ENCODE peak calls at places on chromosomes 6 and 20, in ten cellular contexts. R, E, U, O, G, Y, A, H, B and Z are unnamed samples.

GRCh38 chr20:62704341-62704948 is 4.2 kb upstream of the NTSR1 start:
- DNase-seq in R (peak; percentile 86), E (peak; percentile 83), U (no peak), O (peak; percentile 96), G (peak; percentile 84), Y (no peak), A (peak; percentile 89), H (no peak), B (no peak), Z (peak; percentile 73)

GRCh38 chr20:14521436-14521835 is 184.0 kb upstream of the FLRT3 start:
- DNase-seq in R (no peak), E (no peak), U (no peak), O (no peak), G (no peak), Y (no peak), A (no peak), H (no peak), B (no peak), Z (no peak)

GRCh38 chr6:154164397-154164796 is 125.4 kb downstream of the OPRM1 start:
- DNase-seq in R (peak; percentile 85), E (peak; percentile 84), U (peak; percentile 43), O (peak; percentile 60), G (no peak), Y (no peak), A (peak; percentile 15), H (no peak), B (no peak), Z (no peak)

GRCh38 chr20:38926142-38926933 is at the start of gene FAM83D:
- DNase-seq in R (peak; percentile 93), E (peak; percentile 81), U (peak; percentile 95), O (peak; percentile 98), G (peak; percentile 94), Y (peak; percentile 98), A (peak; percentile 93), H (peak; percentile 92), B (peak; percentile 88), Z (peak; percentile 99)

GRCh38 chr6:17493286-17493685 is 99.9 kb downstream of the CAP2 start:
- DNase-seq in R (peak; percentile 89), E (no peak), U (no peak), O (peak; percentile 40), G (no peak), Y (no peak), A (no peak), H (no peak), B (no peak), Z (peak; percentile 52)

GRCh38 chr6:101284131-101284530 is 109.4 kb upstream of the GRIK2 start:
- DNase-seq in R (no peak), E (no peak), U (no peak), O (no peak), G (no peak), Y (no peak), A (no peak), H (no peak), B (no peak), Z (no peak)

GRCh38 chr20:59453634-59454241 is 150.6 kb upstream of the PHACTR3 start:
- DNase-seq in R (no peak), E (no peak), U (no peak), O (no peak), G (no peak), Y (no peak), A (peak; percentile 31), H (no peak), B (no peak), Z (no peak)

GRCh38 chr6:12748815-12749521 is 32.4 kb downstream of the PHACTR1 start:
- DNase-seq in R (peak; percentile 8), E (no peak), U (no peak), O (no peak), G (no peak), Y (peak; percentile 83), A (no peak), H (no peak), B (no peak), Z (no peak)

GRCh38 chr6:35911871-35912653 is 8.8 kb downstream of the SRPK1 start:
- DNase-seq in R (peak; percentile 44), E (no peak), U (no peak), O (no peak), G (no peak), Y (no peak), A (no peak), H (no peak), B (no peak), Z (no peak)

GRCh38 chr6:21386744-21387143 is 206.8 kb upstream of the SOX4 start:
- DNase-seq in R (no peak), E (no peak), U (no peak), O (no peak), G (no peak), Y (no peak), A (no peak), H (no peak), B (no peak), Z (no peak)

GRCh38 chr20:50727792-50728485 is 3.4 kb upstream of the PARD6B start:
- DNase-seq in R (no peak), E (no peak), U (no peak), O (no peak), G (no peak), Y (no peak), A (no peak), H (no peak), B (no peak), Z (no peak)

GRCh38 chr6:106511274-106512047 is 117.8 kb downstream of the RTN4IP1 start:
- DNase-seq in R (peak; percentile 45), E (peak; percentile 22), U (peak; percentile 30), O (peak; percentile 78), G (no peak), Y (peak; percentile 63), A (no peak), H (peak; percentile 59), B (peak; percentile 31), Z (peak; percentile 53)

GRCh38 chr6:106514281-106514885 is 114.9 kb downstream of the RTN4IP1 start:
- DNase-seq in R (no peak), E (no peak), U (no peak), O (no peak), G (no peak), Y (no peak), A (no peak), H (no peak), B (no peak), Z (no peak)

GRCh38 chr6:106512048-106512957 is 117.0 kb downstream of the RTN4IP1 start:
- DNase-seq in R (no peak), E (peak; percentile 65), U (peak; percentile 79), O (peak; percentile 83), G (peak; percentile 60), Y (peak; percentile 73), A (peak; percentile 63), H (peak; percentile 83), B (peak; percentile 68), Z (peak; percentile 51)

GRCh38 chr6:106512958-106513480 is 116.3 kb downstream of the RTN4IP1 start:
- DNase-seq in R (no peak), E (no peak), U (no peak), O (no peak), G (no peak), Y (no peak), A (no peak), H (peak; percentile 37), B (no peak), Z (no peak)

DNA sequence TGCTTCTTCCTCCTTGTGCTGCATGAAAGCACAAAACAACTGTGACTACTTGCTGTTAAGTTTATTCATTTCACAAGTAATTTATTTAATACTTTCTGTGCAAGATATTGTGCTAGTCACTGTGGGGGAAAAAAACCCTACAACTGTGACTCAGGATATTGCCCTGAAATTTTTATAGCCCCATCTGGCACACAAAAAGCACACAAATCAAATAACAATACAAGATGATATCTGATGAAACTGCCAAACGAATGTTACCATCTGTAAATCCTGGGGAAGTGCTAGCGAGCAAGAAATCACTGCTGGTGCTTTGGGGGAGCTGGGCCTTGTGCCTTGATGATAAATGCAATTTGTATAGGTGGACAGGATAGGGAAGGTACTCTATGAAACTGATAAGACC is 115.5 kb downstream of the RTN4IP1 start:
- DNase-seq in R (no peak), E (no peak), U (no peak), O (no peak), G (no peak), Y (no peak), A (no peak), H (peak; percentile 22), B (no peak), Z (no peak)
- H3K4me1 ChIP-seq in R (peaks cover 28% of the 10 kb centered on the region), E (no peaks in the 10 kb centered on the region), U (peaks cover 52% of the 10 kb centered on the region), O (peaks cover 52% of the 10 kb centered on the region), G (peaks cover 7% of the 10 kb centered on the region), Y (peaks cover 10% of the 10 kb centered on the region), A (peaks cover 3% of the 10 kb centered on the region), H (no peaks in the 10 kb centered on the region), B (peaks cover 39% of the 10 kb centered on the region), Z (peaks cover 9% of the 10 kb centered on the region)

GRCh38 chr20:10671850-10672578 is 1.8 kb downstream of the JAG1 start:
- DNase-seq in R (no peak), E (peak; percentile 78), U (no peak), O (peak; percentile 68), G (peak; percentile 45), Y (peak; percentile 50), A (peak; percentile 88), H (no peak), B (no peak), Z (peak; percentile 81)

GRCh38 chr20:10669843-10670446 is 3.9 kb downstream of the JAG1 start:
- DNase-seq in R (no peak), E (no peak), U (no peak), O (no peak), G (no peak), Y (no peak), A (no peak), H (no peak), B (no peak), Z (no peak)

GRCh38 chr20:10671221-10671849 is 2.5 kb downstream of the JAG1 start:
- DNase-seq in R (peak; percentile 76), E (peak; percentile 85), U (no peak), O (peak; percentile 94), G (peak; percentile 64), Y (peak; percentile 80), A (peak; percentile 85), H (peak; percentile 32), B (no peak), Z (peak; percentile 61)

GRCh38 chr20:10668677-10669368 is 5.0 kb downstream of the JAG1 start:
- DNase-seq in R (no peak), E (no peak), U (no peak), O (no peak), G (no peak), Y (no peak), A (no peak), H (no peak), B (no peak), Z (no peak)

GRCh38 chr20:10670521-10671220 is 3.1 kb downstream of the JAG1 start:
- DNase-seq in R (no peak), E (no peak), U (no peak), O (no peak), G (no peak), Y (no peak), A (peak; percentile 51), H (no peak), B (no peak), Z (no peak)
- H3K4me1 ChIP-seq in R (peaks cover 52% of the 10 kb centered on the region), E (peaks cover 10% of the 10 kb centered on the region), U (no peaks in the 10 kb centered on the region), O (peaks cover 45% of the 10 kb centered on the region), G (peaks cover 16% of the 10 kb centered on the region), Y (peaks cover 54% of the 10 kb centered on the region), A (peaks cover 7% of the 10 kb centered on the region), H (no peaks in the 10 kb centered on the region), B (peaks cover 19% of the 10 kb centered on the region), Z (peaks cover 22% of the 10 kb centered on the region)

GRCh38 chr6:3071568-3071967 is 3.3 kb downstream of the RIPK1 start:
- DNase-seq in R (no peak), E (no peak), U (no peak), O (no peak), G (no peak), Y (no peak), A (no peak), H (no peak), B (no peak), Z (no peak)
- H3K4me1 ChIP-seq in R (peaks cover 16% of the 10 kb centered on the region), E (peaks cover 8% of the 10 kb centered on the region), U (peaks cover 38% of the 10 kb centered on the region), O (peaks cover 46% of the 10 kb centered on the region), G (peaks cover 18% of the 10 kb centered on the region), Y (peaks cover 16% of the 10 kb centered on the region), A (peaks cover 5% of the 10 kb centered on the region), H (no peaks in the 10 kb centered on the region), B (peaks cover 27% of the 10 kb centered on the region), Z (peaks cover 8% of the 10 kb centered on the region)

GRCh38 chr20:44600301-44600700 is 17.9 kb downstream of the PKIG start:
- DNase-seq in R (no peak), E (no peak), U (no peak), O (no peak), G (no peak), Y (no peak), A (no peak), H (no peak), B (no peak), Z (no peak)
- H3K4me1 ChIP-seq in R (peaks cover 18% of the 10 kb centered on the region), E (peaks cover 28% of the 10 kb centered on the region), U (peaks cover 12% of the 10 kb centered on the region), O (peaks cover 60% of the 10 kb centered on the region), G (peaks cover 46% of the 10 kb centered on the region), Y (peaks cover 6% of the 10 kb centered on the region), A (peaks cover 39% of the 10 kb centered on the region), H (no peaks in the 10 kb centered on the region), B (peaks cover 5% of the 10 kb centered on the region), Z (peaks cover 17% of the 10 kb centered on the region)